ENCODE peak calls at places on chromosome 9, in four cellular contexts. H is SHP77, N is WTC11, G is T-helper 17 cell. L is an unnamed sample.
A peak's percentile ranks its signal among the peaks of the same experiment; 100 is the strongest.

GRCh38 chr9:69204869-69205268 is 30.8 kb downstream of the TJP2 start:
- DNase-seq in H (no peak), N (peak; percentile 18), G (no peak), L (no peak)

GRCh38 chr9:137477778-137478612 is 18.9 kb upstream of the NSMF start:
- DNase-seq in H (no peak), N (no peak), G (no peak), L (no peak)

GRCh38 chr9:2040828-2041227 is 25.7 kb downstream of the SMARCA2 start:
- DNase-seq in H (no peak), N (no peak), G (no peak), L (no peak)

GRCh38 chr9:14062449-14063187 is 251.3 kb downstream of the NFIB start:
- DNase-seq in H (no peak), N (no peak), G (no peak), L (peak; percentile 28)

GRCh38 chr9:136722093-136722968 is 10.0 kb downstream of the DIPK1B start:
- DNase-seq in H (no peak), N (no peak), G (no peak), L (no peak)

GRCh38 chr9:22840641-22841040 is 394.0 kb downstream of the DMRTA1 start:
- DNase-seq in H (no peak), N (no peak), G (no peak), L (no peak)

GRCh38 chr9:88596376-88596775 is 61.4 kb downstream of the NXNL2 start:
- DNase-seq in H (no peak), N (no peak), G (no peak), L (no peak)

GRCh38 chr9:19229725-19230355 is 653 bp upstream of the DENND4C start:
- DNase-seq in H (peak; percentile 57), N (peak; percentile 87), G (no peak), L (peak; percentile 83)

GRCh38 chr9:130936285-130937117 is 2.5 kb downstream of the FIBCD1 start:
- DNase-seq in H (no peak), N (peak; percentile 70), G (no peak), L (no peak)

GRCh38 chr9:113978954-113979712 is 99.0 kb downstream of the AMBP start:
- DNase-seq in H (no peak), N (no peak), G (no peak), L (no peak)

L was measured in NCI-H1092.